ENCODE peak calls at places on chromosomes 1 and 21, in four cellular contexts. One of them, this sample, is unnamed.

GRCh38 chr1:112605633-112606327 is 13.2 kb downstream of the ST7L start:
- DNase-seq in K562: no peak
- DNase-seq in WTC11: no peak
- DNase-seq in GM12878: no peak
- DNase-seq in this sample: no peak

GRCh38 chr1:45172015-45172414 is 34.4 kb downstream of the ZSWIM5 start:
- DNase-seq in K562: peak
- DNase-seq in WTC11: no peak
- DNase-seq in GM12878: no peak
- DNase-seq in this sample: peak

GRCh38 chr1:154579382-154579781 is 11.8 kb downstream of the CHRNB2 start:
- DNase-seq in K562: no peak
- DNase-seq in WTC11: no peak
- DNase-seq in GM12878: no peak
- DNase-seq in this sample: no peak

GRCh38 chr1:145988773-145989172 is 7.6 kb downstream of the TXNIP start:
- DNase-seq in K562: no peak
- DNase-seq in WTC11: no peak
- DNase-seq in GM12878: no peak
- DNase-seq in this sample: no peak

GRCh38 chr1:235588916-235589515 is 60.6 kb downstream of the GNG4 start:
- DNase-seq in K562: peak
- DNase-seq in WTC11: no peak
- DNase-seq in GM12878: no peak
- DNase-seq in this sample: no peak

GRCh38 chr1:226549094-226549936 is 751 bp downstream of the STUM start:
- DNase-seq in K562: no peak
- DNase-seq in WTC11: peak
- DNase-seq in GM12878: no peak
- DNase-seq in this sample: no peak

GRCh38 chr1:175270361-175270760 is 77.8 kb upstream of the KIAA0040 start:
- DNase-seq in K562: no peak
- DNase-seq in WTC11: no peak
- DNase-seq in GM12878: no peak
- DNase-seq in this sample: no peak

GRCh38 chr21:42384999-42385398 is 10.9 kb downstream of the TMPRSS3 start:
- DNase-seq in K562: no peak
- DNase-seq in WTC11: no peak
- DNase-seq in GM12878: no peak
- DNase-seq in this sample: no peak

GRCh38 chr1:209316929-209317328 is 266.6 kb upstream of the CAMK1G start:
- DNase-seq in K562: no peak
- DNase-seq in WTC11: no peak
- DNase-seq in GM12878: no peak
- DNase-seq in this sample: no peak

GRCh38 chr1:172380441-172381244 is 39.8 kb upstream of the C1orf105 start:
- DNase-seq in K562: no peak
- DNase-seq in WTC11: no peak
- DNase-seq in GM12878: no peak
- DNase-seq in this sample: no peak

GRCh38 chr1:3863231-3863935 is 6.1 kb downstream of the DFFB start:
- DNase-seq in K562: no peak
- DNase-seq in WTC11: no peak
- DNase-seq in GM12878: no peak
- DNase-seq in this sample: no peak

GRCh38 chr1:242005866-242006565 is 7.1 kb upstream of the MAP1LC3C start:
- DNase-seq in K562: no peak
- DNase-seq in WTC11: no peak
- DNase-seq in GM12878: no peak
- DNase-seq in this sample: no peak

GRCh38 chr1:110300412-110300811 is 38.8 kb upstream of the RBM15 start:
- DNase-seq in K562: no peak
- DNase-seq in WTC11: no peak
- DNase-seq in GM12878: no peak
- DNase-seq in this sample: no peak

GRCh38 chr21:46151261-46151988 is 4.0 kb downstream of the FTCD start:
- DNase-seq in K562: no peak
- DNase-seq in WTC11: peak
- DNase-seq in GM12878: no peak
- DNase-seq in this sample: no peak

GRCh38 chr1:58975888-58976287 is 192.0 kb upstream of the JUN start:
- DNase-seq in K562: peak
- DNase-seq in WTC11: no peak
- DNase-seq in GM12878: no peak
- DNase-seq in this sample: no peak

GRCh38 chr1:242826706-242827336 is 302.3 kb upstream of the PLD5 start:
- DNase-seq in K562: no peak
- DNase-seq in WTC11: no peak
- DNase-seq in GM12878: no peak
- DNase-seq in this sample: no peak

GRCh38 chr1:150798509-150798908 is 9.6 kb downstream of the CTSK start:
- DNase-seq in K562: peak
- DNase-seq in WTC11: no peak
- DNase-seq in GM12878: no peak
- DNase-seq in this sample: no peak

GRCh38 chr1:49995734-49996133 is 28.0 kb downstream of the AGBL4 start:
- DNase-seq in K562: no peak
- DNase-seq in WTC11: peak
- DNase-seq in GM12878: no peak
- DNase-seq in this sample: peak

GRCh38 chr1:25197982-25198681 is 34.2 kb downstream of the SYF2 start:
- DNase-seq in K562: no peak
- DNase-seq in WTC11: no peak
- DNase-seq in GM12878: no peak
- DNase-seq in this sample: peak

GRCh38 chr1:233885196-233886028 is 19.1 kb upstream of the SLC35F3 start:
- DNase-seq in K562: no peak
- DNase-seq in WTC11: no peak
- DNase-seq in GM12878: no peak
- DNase-seq in this sample: no peak

GRCh38 chr1:76170522-76170921 is 96.0 kb downstream of the ST6GALNAC3 start:
- DNase-seq in K562: no peak
- DNase-seq in WTC11: no peak
- DNase-seq in GM12878: no peak
- DNase-seq in this sample: no peak

GRCh38 chr1:1080122-1080753 is 6.1 kb upstream of the RNF223 start:
- DNase-seq in K562: peak
- DNase-seq in WTC11: peak
- DNase-seq in GM12878: no peak
- DNase-seq in this sample: peak

GRCh38 chr1:235127774-235128452 is 724 bp downstream of the TOMM20 start:
- DNase-seq in K562: peak
- DNase-seq in WTC11: no peak
- DNase-seq in GM12878: no peak
- DNase-seq in this sample: no peak

GRCh38 chr1:68409426-68409825 is 40.3 kb downstream of the RPE65 start:
- DNase-seq in K562: no peak
- DNase-seq in WTC11: no peak
- DNase-seq in GM12878: no peak
- DNase-seq in this sample: no peak

GRCh38 chr21:27406297-27407009 is 439.6 kb upstream of the ADAMTS5 start:
- DNase-seq in K562: no peak
- DNase-seq in WTC11: no peak
- DNase-seq in GM12878: no peak
- DNase-seq in this sample: no peak

GRCh38 chr1:225677350-225678124 is 24.6 kb upstream of the ENAH start:
- DNase-seq in K562: no peak
- DNase-seq in WTC11: peak
- DNase-seq in GM12878: no peak
- DNase-seq in this sample: no peak

GRCh38 chr21:40146201-40146890 is 279.1 kb downstream of the PCP4 start:
- DNase-seq in K562: no peak
- DNase-seq in WTC11: no peak
- DNase-seq in GM12878: no peak
- DNase-seq in this sample: no peak

GRCh38 chr1:96370752-96371151 is 350.8 kb upstream of the PTBP2 start:
- DNase-seq in K562: no peak
- DNase-seq in WTC11: no peak
- DNase-seq in GM12878: no peak
- DNase-seq in this sample: no peak

GRCh38 chr1:213973129-213973528 is 14.6 kb upstream of the PROX1 start:
- DNase-seq in K562: no peak
- DNase-seq in WTC11: no peak
- DNase-seq in GM12878: no peak
- DNase-seq in this sample: no peak

GRCh38 chr1:231817813-231818212 is 191.2 kb downstream of the DISC1 start:
- DNase-seq in K562: no peak
- DNase-seq in WTC11: no peak
- DNase-seq in GM12878: no peak
- DNase-seq in this sample: no peak

GRCh38 chr1:244952940-244953339 is 88.6 kb upstream of the HNRNPU start:
- DNase-seq in K562: no peak
- DNase-seq in WTC11: no peak
- DNase-seq in GM12878: no peak
- DNase-seq in this sample: no peak

GRCh38 chr1:96840396-96840795 is 118.8 kb downstream of the PTBP2 start:
- DNase-seq in K562: no peak
- DNase-seq in WTC11: no peak
- DNase-seq in GM12878: no peak
- DNase-seq in this sample: no peak

GRCh38 chr1:202159534-202160371 is 649 bp downstream of the PTPN7 start:
- DNase-seq in K562: peak
- DNase-seq in WTC11: no peak
- DNase-seq in GM12878: no peak
- DNase-seq in this sample: no peak

GRCh38 chr1:218430802-218431201 is 85.7 kb downstream of the TGFB2 start:
- DNase-seq in K562: no peak
- DNase-seq in WTC11: no peak
- DNase-seq in GM12878: no peak
- DNase-seq in this sample: no peak

GRCh38 chr1:117215019-117215418 is 4.3 kb upstream of the VTCN1 start:
- DNase-seq in K562: no peak
- DNase-seq in WTC11: no peak
- DNase-seq in GM12878: no peak
- DNase-seq in this sample: no peak

GRCh38 chr1:22827666-22828065 is 117.0 kb downstream of the EPHB2 start:
- DNase-seq in K562: peak
- DNase-seq in WTC11: no peak
- DNase-seq in GM12878: no peak
- DNase-seq in this sample: no peak
- TF ChIP-seq CBFB in K562: no peak
- TF ChIP-seq CBFB in WTC11: no peak
- TF ChIP-seq CBFB in GM12878: no peak
- TF ChIP-seq CBFB in this sample: no peak

DNA sequence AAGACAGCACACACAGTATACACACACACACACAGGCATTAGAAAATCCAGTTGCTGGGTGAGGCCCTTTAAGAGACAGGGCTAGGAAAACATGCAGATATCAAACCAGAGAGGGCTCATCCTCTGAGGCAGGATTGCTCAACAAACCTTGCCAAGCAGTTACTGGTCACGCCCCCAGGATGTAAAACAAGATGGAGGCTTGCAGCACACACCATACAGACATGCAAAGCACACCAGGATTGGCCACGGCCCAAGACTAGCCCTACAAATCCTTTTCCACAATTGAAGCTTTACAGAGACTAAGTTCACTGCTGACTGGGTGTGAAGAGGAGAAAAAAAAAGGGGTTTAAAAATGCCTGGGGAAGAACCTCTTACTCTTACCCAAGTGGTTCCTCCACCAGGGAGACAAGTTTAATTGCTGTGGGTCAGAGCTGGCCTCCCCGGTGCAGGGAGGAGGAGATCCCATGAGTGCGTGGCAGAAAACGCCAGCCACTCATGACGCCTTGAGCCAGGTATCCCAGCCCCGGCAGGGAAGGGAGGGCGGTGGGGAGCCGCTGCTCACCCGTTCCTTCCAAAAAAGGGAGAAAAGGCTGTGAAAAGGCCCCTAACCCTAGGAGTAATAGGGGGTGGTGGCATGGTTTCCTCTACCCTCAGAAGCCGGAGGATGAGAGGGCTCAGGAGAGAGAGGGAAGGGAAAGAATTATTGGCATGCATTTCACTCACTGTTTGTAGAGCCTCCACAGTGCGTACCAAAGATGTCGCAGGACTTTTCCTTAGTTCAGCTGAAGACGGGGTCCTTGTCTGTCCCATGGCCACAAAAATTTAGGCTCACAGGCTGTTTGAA is 594.6 kb upstream of the ZP4 start:
- DNase-seq in K562: no peak
- DNase-seq in WTC11: peak
- DNase-seq in GM12878: no peak
- DNase-seq in this sample: no peak
- TF ChIP-seq CBFB in K562: no peak
- TF ChIP-seq CBFB in WTC11: no peak
- TF ChIP-seq CBFB in GM12878: no peak
- TF ChIP-seq CBFB in this sample: no peak

DNA sequence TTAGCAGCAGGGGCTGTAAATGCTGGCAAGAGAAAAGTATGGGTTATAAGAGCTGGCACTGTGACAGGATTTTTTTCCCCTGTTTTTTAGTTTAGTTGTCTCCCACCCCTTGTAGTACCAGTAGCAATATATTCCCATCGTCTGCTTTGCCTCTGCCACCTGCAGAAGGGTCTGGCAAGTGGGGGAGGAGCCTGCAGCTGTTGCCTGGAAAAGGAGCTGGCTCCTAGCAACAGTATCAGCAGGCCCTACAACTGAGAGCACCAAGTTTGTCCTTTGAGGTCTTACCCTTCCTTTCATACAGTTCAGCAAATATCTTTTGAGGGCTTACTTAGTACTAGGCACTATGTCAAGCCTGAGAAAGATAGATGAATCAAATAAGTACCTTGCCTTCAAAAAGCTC is 3.5 kb downstream of the LRRC42 start:
- DNase-seq in K562: no peak
- DNase-seq in WTC11: no peak
- DNase-seq in GM12878: no peak
- DNase-seq in this sample: no peak
- TF ChIP-seq CBFB in K562: no peak
- TF ChIP-seq CBFB in WTC11: no peak
- TF ChIP-seq CBFB in GM12878: no peak
- TF ChIP-seq CBFB in this sample: no peak

DNA sequence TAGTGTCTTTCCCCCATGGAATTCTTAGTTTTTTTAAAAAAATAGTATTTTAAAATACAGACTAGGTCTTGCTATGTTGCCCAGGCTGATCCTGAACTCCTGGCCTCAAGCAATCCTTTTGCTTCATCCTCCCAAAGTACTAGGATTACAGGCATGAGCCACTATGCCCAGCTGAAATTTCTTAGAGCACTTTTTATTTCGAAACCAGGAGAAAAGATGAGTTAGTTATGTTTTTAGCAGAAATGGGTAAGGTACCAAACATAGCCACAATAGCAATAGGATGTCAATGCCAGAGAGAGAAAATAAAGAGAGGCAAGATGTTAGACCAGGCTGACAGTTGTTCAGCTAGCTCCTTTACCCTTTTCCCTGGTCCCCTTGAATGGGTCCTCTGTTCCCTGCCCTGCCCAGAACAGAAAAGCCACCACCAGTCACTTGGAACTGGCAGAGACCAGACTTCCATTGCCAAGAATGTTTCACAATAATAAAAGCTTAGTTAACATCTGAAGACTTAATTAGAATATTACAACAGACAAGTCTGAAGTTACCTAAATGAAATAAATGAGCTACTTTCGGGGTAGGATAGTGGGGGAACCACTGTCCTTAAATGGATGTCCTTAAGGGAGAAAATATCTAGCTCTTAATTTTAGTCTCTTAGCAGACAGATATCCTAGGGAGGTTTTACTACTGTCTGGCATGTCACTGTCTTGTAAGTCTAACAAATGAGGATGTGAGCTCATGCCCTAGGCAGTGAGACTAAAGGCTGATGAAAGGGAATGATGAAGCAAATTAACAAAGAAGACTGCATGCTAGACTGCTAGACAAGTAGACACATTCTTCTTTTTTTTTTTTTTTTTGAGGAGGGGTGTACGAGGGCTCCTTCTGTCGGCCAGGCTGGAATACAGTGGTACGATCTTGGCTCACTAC is 54.2 kb downstream of the ABL2 start:
- DNase-seq in K562: no peak
- DNase-seq in WTC11: no peak
- DNase-seq in GM12878: no peak
- DNase-seq in this sample: no peak
- TF ChIP-seq CBFB in K562: no peak
- TF ChIP-seq CBFB in WTC11: no peak
- TF ChIP-seq CBFB in GM12878: no peak
- TF ChIP-seq CBFB in this sample: no peak

This sample was measured in HepG2.